ENCODE peak calls at places on chromosome 9, in nine cellular contexts. D, X, T, P, U, R, O, I and N are unnamed samples.

GRCh38 chr9:78296208-78296892 is 575 bp upstream of the PSAT1 start:
- DNase-seq in D (no peak), P (no peak), O (peak; percentile 54), R (peak; percentile 72), I (no peak), U (peak; percentile 24), T (peak; percentile 56), X (no peak), N (peak; percentile 57)

GRCh38 chr9:123339666-123340414 is 16.2 kb upstream of the CRB2 start:
- DNase-seq in D (no peak), O (no peak), X (no peak), I (no peak), P (no peak), U (no peak), T (peak; percentile 40), R (no peak), N (no peak)

GRCh38 chr9:102769307-102769706 is 225.8 kb upstream of the CYLC2 start:
- DNase-seq in P (no peak), X (no peak), U (no peak), R (no peak), I (no peak), D (no peak), T (no peak), O (no peak), N (no peak)

GRCh38 chr9:132794730-132795380 is 83.2 kb downstream of the AK8 start:
- DNase-seq in R (no peak), P (no peak), O (no peak), I (no peak), U (no peak), X (peak; percentile 42), D (no peak), T (no peak), N (peak; percentile 67)

GRCh38 chr9:71748280-71748743 is 20.0 kb downstream of the CEMIP2 start:
- DNase-seq in U (no peak), D (peak; percentile 64), R (no peak), X (no peak), P (no peak), O (peak; percentile 85), I (no peak), T (peak; percentile 96), N (no peak)

GRCh38 chr9:32486839-32487562 is 39.0 kb downstream of the RIGI start:
- DNase-seq in U (no peak), T (peak; percentile 23), P (no peak), D (no peak), R (no peak), X (no peak), O (peak; percentile 93), I (no peak), N (no peak)

GRCh38 chr9:81389569-81389993 is 299.8 kb downstream of the TLE1 start:
- DNase-seq in I (no peak), X (no peak), D (peak; percentile 82), R (peak; percentile 73), P (no peak), T (peak; percentile 100), O (peak; percentile 99), U (no peak), N (peak; percentile 17)

GRCh38 chr9:127168756-127169506 is 46.5 kb upstream of the ANGPTL2 start:
- DNase-seq in P (no peak), O (no peak), D (no peak), X (peak; percentile 40), T (no peak), I (peak; percentile 11), R (peak; percentile 8), U (no peak), N (no peak)

GRCh38 chr9:11312976-11313375 is 700.2 kb upstream of the PTPRD start:
- DNase-seq in U (no peak), I (no peak), X (no peak), D (no peak), R (peak; percentile 34), P (no peak), T (peak; percentile 0), O (no peak), N (no peak)

GRCh38 chr9:76897804-76898525 is 7.9 kb downstream of the PRUNE2 start:
- DNase-seq in P (no peak), D (no peak), I (no peak), R (no peak), O (no peak), X (no peak), T (no peak), U (no peak), N (no peak)

GRCh38 chr9:121286973-121287721 is 19.2 kb downstream of the GSN start:
- DNase-seq in U (no peak), P (no peak), O (peak; percentile 95), R (peak; percentile 83), I (peak; percentile 94), D (peak; percentile 83), X (no peak), T (peak; percentile 95), N (peak; percentile 82)
- TF ChIP-seq CTCF in U (no peak), P (peak; percentile 18), O (peak; percentile 11), R (no peak), I (no peak), D (peak; percentile 34), X (no peak), T (peak; percentile 16), N (no peak)

GRCh38 chr9:25350011-25350410 is 328.2 kb downstream of the TUSC1 start:
- DNase-seq in T (no peak), X (no peak), P (no peak), D (no peak), U (no peak), R (no peak), I (no peak), O (no peak), N (no peak)
- TF ChIP-seq CTCF in T (no peak), X (peak; percentile 25), P (no peak), D (no peak), U (no peak), R (no peak), I (no peak), O (no peak), N (no peak)

GRCh38 chr9:16074962-16075361 is 522.1 kb downstream of the CCDC171 start:
- DNase-seq in O (peak; percentile 71), U (no peak), P (no peak), I (no peak), X (no peak), T (peak; percentile 64), D (no peak), R (no peak), N (no peak)
- TF ChIP-seq CTCF in O (no peak), U (no peak), P (no peak), I (no peak), X (no peak), T (no peak), D (no peak), R (no peak), N (no peak)

GRCh38 chr9:114913217-114913616 is 17.2 kb downstream of the TNFSF8 start:
- DNase-seq in T (no peak), D (no peak), O (no peak), I (no peak), R (no peak), U (no peak), X (no peak), P (no peak), N (no peak)

GRCh38 chr9:114909657-114910056 is 20.7 kb downstream of the TNFSF8 start:
- DNase-seq in D (no peak), R (no peak), X (no peak), T (no peak), I (no peak), P (no peak), O (no peak), U (no peak), N (no peak)

GRCh38 chr9:114911167-114911821 is 19.1 kb downstream of the TNFSF8 start:
- DNase-seq in P (no peak), X (no peak), U (no peak), T (peak; percentile 35), D (no peak), R (peak; percentile 35), O (peak; percentile 51), I (no peak), N (no peak)

GRCh38 chr9:114910541-114910940 is 19.9 kb downstream of the TNFSF8 start:
- DNase-seq in U (no peak), P (no peak), X (no peak), T (peak; percentile 20), I (no peak), O (no peak), D (no peak), R (no peak), N (no peak)

DNA sequence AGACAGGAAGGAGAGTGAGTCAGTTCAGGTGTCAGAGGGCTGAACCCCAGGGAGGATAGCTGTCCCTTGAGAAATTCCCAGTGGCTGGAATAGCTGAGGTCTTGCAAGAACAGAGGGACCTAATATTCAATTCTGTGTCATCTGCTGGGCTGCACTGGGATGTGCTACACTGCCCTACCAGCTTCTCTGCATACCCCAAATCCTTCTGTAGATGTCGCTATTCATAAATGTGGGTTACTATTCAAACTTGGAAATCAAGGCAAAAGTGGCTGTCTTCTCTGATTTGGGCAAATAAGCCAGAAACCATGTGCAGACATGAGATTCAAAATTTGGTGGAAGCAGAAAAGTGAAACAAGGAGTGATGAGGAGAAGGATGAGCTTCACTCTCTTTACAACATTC is 16.3 kb downstream of the TNFSF8 start:
- DNase-seq in R (no peak), U (no peak), I (no peak), X (no peak), T (no peak), O (peak; percentile 7), P (no peak), D (no peak), N (no peak)
- TF ChIP-seq CTCF in R (no peak), U (no peak), I (no peak), X (no peak), T (peak; percentile 37), O (peak; percentile 28), P (peak; percentile 37), D (peak; percentile 22), N (no peak)

DNA sequence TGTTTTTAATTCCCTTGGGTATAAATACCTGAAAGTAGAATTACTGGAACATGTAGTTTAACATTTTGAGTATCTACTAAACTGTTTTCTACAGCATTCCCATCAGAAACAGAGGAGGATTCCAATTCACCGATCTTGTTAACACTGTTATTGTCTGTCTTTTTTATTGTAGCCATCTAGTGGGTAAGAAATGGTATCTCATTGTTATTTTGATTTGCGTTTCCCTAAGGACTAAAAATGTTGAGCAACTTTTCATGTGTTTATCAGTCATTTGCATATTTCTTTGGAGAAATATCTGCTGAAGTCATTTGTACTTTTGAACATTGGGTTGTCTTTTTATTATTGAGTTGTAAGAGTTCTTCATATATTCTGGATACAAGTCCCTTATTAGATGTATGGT is 135.2 kb upstream of the NFIL3 start:
- DNase-seq in X (no peak), P (no peak), R (no peak), U (no peak), T (no peak), D (no peak), O (no peak), I (no peak), N (no peak)
- TF ChIP-seq CTCF in X (no peak), P (no peak), R (no peak), U (no peak), T (no peak), D (no peak), O (no peak), I (no peak), N (no peak)

GRCh38 chr9:98999152-98999525 is 55.4 kb downstream of the COL15A1 start:
- DNase-seq in T (no peak), P (no peak), R (no peak), D (no peak), X (no peak), O (no peak), U (no peak), I (no peak), N (no peak)
- TF ChIP-seq CTCF in T (no peak), P (no peak), R (peak; percentile 15), D (no peak), X (peak; percentile 44), O (no peak), U (no peak), I (no peak), N (no peak)

GRCh38 chr9:68949271-68950000 is 64.5 kb downstream of the PRKACG start:
- DNase-seq in P (no peak), O (no peak), U (no peak), R (peak; percentile 42), I (no peak), T (no peak), X (no peak), D (no peak), N (no peak)
- TF ChIP-seq CTCF in P (no peak), O (peak; percentile 9), U (peak; percentile 21), R (peak; percentile 48), I (peak; percentile 25), T (no peak), X (no peak), D (no peak), N (no peak)